ENCODE peak calls at places on chromosomes 12 and 14, in seven cellular contexts. M is suprapubic skin, P is endodermal cell, U is testis, F is keratinocyte, A is left ventricle myocardium inferior, X is lower lobe of right lung. R is an unnamed sample.

GRCh38 chr12:51891843-51892242 is 3.9 kb downstream of the ANKRD33 start:
- DNase-seq in M (no peak), P (no peak), U (no peak), F (no peak), A (no peak), X (no peak), R (no peak)

GRCh38 chr14:52882824-52883223 is 68.0 kb downstream of the FERMT2 start:
- DNase-seq in M (no peak), P (no peak), U (no peak), F (no peak), A (no peak), X (no peak), R (no peak)

GRCh38 chr14:61549425-61549824 is 145.9 kb upstream of the HIF1A start:
- DNase-seq in M (no peak), P (no peak), U (no peak), F (no peak), A (no peak), X (no peak), R (no peak)

GRCh38 chr12:84376320-84376719 is 536.3 kb downstream of the SLC6A15 start:
- DNase-seq in M (no peak), P (no peak), U (no peak), F (no peak), A (no peak), X (no peak), R (no peak)

GRCh38 chr12:83827193-83827592 is 1085.4 kb downstream of the SLC6A15 start:
- DNase-seq in M (no peak), P (no peak), U (no peak), F (no peak), A (no peak), X (no peak), R (no peak)

GRCh38 chr12:52007158-52007921 is 594 bp downstream of the TAMALIN start:
- DNase-seq in M (no peak), P (peak; percentile 79), U (no peak), F (no peak), A (peak; percentile 60), X (peak; percentile 70), R (no peak)

GRCh38 chr12:106682594-106683234 is 91.8 kb upstream of the RIC8B start:
- DNase-seq in M (no peak), P (peak; percentile 38), U (no peak), F (no peak), A (no peak), X (no peak), R (no peak)

GRCh38 chr14:22658951-22659350 is 14.8 kb upstream of the OR6J1 start:
- DNase-seq in M (no peak), P (no peak), U (no peak), F (no peak), A (no peak), X (no peak), R (no peak)

GRCh38 chr14:25007832-25008231 is 42.1 kb downstream of the STXBP6 start:
- DNase-seq in M (no peak), P (no peak), U (peak; percentile 16), F (no peak), A (no peak), X (no peak), R (no peak)

GRCh38 chr12:51329742-51330141 is 5.8 kb upstream of the BIN2 start:
- DNase-seq in M (no peak), P (no peak), U (no peak), F (no peak), A (no peak), X (no peak), R (no peak)

GRCh38 chr14:25055005-25055404 is 5.1 kb upstream of the STXBP6 start:
- DNase-seq in M (no peak), P (no peak), U (no peak), F (no peak), A (no peak), X (no peak), R (no peak)

GRCh38 chr14:61538464-61539022 is 156.8 kb upstream of the HIF1A start:
- DNase-seq in M (no peak), P (no peak), U (no peak), F (no peak), A (no peak), X (no peak), R (no peak)

GRCh38 chr14:99686557-99687283 is 2.6 kb downstream of the CYP46A1 start:
- DNase-seq in M (peak; percentile 34), P (peak; percentile 18), U (peak; percentile 8), F (no peak), A (no peak), X (no peak), R (no peak)

GRCh38 chr12:132176358-132176919 is 32.2 kb downstream of the NOC4L start:
- DNase-seq in M (no peak), P (no peak), U (no peak), F (no peak), A (no peak), X (no peak), R (no peak)

GRCh38 chr12:64171715-64172114 is 50.4 kb downstream of the KICS2 start:
- DNase-seq in M (no peak), P (no peak), U (no peak), F (peak; percentile 80), A (no peak), X (no peak), R (no peak)

GRCh38 chr14:23559010-23559920 is 3.2 kb downstream of the THTPA start:
- DNase-seq in M (no peak), P (peak; percentile 90), U (peak; percentile 63), F (no peak), A (peak; percentile 54), X (peak; percentile 74), R (peak; percentile 69)

GRCh38 chr14:74579447-74580274 is 32.4 kb downstream of the LTBP2 start:
- DNase-seq in M (no peak), P (no peak), U (no peak), F (peak; percentile 95), A (no peak), X (no peak), R (peak; percentile 87)

DNA sequence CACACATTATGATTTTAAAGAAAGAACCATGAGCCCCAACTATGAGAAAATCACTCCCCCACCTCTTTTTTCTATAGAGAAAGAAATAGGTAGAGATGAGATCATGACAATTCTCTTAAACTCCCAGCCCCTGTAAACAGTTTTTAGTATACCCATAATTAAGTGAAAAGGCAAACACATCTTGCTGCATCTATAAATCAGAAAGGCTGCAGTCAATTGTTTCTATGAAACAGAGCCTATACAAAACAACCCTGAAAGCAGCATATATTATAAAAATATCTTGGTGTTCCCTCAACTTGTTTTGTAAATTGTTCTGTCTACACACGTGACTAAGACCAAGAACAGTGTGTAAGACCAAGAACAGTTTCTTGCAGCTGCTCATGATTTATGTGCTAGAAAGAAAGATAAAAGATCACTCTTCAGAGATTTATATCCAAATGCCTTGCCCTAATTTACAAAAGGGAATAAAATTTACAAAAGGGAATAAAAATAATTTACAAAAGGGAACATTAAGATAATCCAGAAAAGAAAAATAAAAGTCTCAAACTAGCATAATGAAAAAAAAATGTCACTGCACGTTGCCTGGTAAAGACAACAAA is 4.8 kb downstream of the KITLG start:
- DNase-seq in M (no peak), P (no peak), U (no peak), F (no peak), A (no peak), X (no peak), R (no peak)
- H3K4me1 ChIP-seq in M (peaks cover 81% of the 10 kb centered on the region), P (peaks cover 5% of the 10 kb centered on the region), U (peaks cover 21% of the 10 kb centered on the region), F (peaks cover 56% of the 10 kb centered on the region), A (peaks cover 91% of the 10 kb centered on the region), X (peaks cover 45% of the 10 kb centered on the region), R (peaks cover 12% of the 10 kb centered on the region)

GRCh38 chr14:103279129-103280025 is 54.7 kb upstream of the EIF5 start:
- DNase-seq in M (no peak), P (peak; percentile 82), U (peak; percentile 46), F (no peak), A (no peak), X (no peak), R (no peak)

GRCh38 chr14:103282932-103283331 is 51.1 kb upstream of the EIF5 start:
- DNase-seq in M (no peak), P (no peak), U (no peak), F (no peak), A (no peak), X (no peak), R (no peak)

GRCh38 chr14:103280278-103280917 is 53.6 kb upstream of the EIF5 start:
- DNase-seq in M (no peak), P (no peak), U (no peak), F (no peak), A (no peak), X (no peak), R (no peak)

GRCh38 chr14:103283916-103284315 is 50.1 kb upstream of the EIF5 start:
- DNase-seq in M (no peak), P (no peak), U (no peak), F (no peak), A (no peak), X (no peak), R (no peak)

GRCh38 chr14:103281496-103282231 is 52.4 kb upstream of the EIF5 start:
- DNase-seq in M (no peak), P (peak; percentile 83), U (peak; percentile 84), F (no peak), A (no peak), X (no peak), R (peak; percentile 68)
- TF ChIP-seq CTCF in M (peak; percentile 17), P (peak; percentile 75), U (peak; percentile 47), F (peak; percentile 29), A (peak; percentile 50), X (peak; percentile 24), R (peak; percentile 58)

DNA sequence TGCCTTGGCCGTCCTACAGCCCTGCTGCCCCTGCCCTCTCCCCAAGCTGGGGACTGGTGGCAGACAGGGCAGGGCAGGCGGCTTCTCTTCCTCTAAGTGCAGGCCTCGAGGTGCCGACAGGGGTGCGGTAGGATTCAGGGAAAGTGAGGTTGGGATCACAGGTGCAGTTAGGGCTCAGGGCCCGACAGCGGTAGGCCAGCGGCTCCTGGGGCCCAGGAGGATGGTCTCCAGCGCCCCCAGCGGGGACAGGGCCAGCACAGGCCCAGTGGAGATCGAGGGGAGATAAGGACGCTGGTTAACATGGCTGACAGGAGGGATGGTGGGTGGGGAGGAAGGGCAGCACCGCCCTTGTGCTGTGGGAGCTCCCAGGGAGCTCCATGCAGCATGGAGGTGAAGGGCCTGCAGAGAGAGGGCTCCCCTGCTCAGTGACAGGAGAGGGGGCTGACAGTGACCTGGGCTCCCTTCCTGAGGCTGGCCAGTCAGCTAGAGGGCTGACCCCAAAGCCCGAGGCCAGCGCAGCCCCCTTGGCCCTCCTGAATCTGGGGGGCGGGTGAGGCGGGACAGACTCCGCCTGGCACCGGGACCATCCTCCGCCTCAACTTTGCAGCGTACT is 860 bp upstream of the CRIP1 start:
- DNase-seq in M (no peak), P (peak; percentile 93), U (no peak), F (no peak), A (peak; percentile 46), X (no peak), R (peak; percentile 21)
- H3K4me1 ChIP-seq in M (peaks cover 96% of the 10 kb centered on the region), P (peaks cover 9% of the 10 kb centered on the region), U (peaks cover 43% of the 10 kb centered on the region), F (peaks cover 38% of the 10 kb centered on the region), A (peaks cover 95% of the 10 kb centered on the region), X (peaks cover 91% of the 10 kb centered on the region), R (peaks cover 63% of the 10 kb centered on the region)

GRCh38 chr12:53214221-53214620 is 7.2 kb upstream of the ITGB7 start:
- DNase-seq in M (no peak), P (peak; percentile 69), U (no peak), F (no peak), A (no peak), X (no peak), R (no peak)

GRCh38 chr12:53210843-53211242 is 3.8 kb upstream of the ITGB7 start:
- DNase-seq in M (no peak), P (no peak), U (no peak), F (no peak), A (no peak), X (no peak), R (no peak)

GRCh38 chr12:53213348-53213747 is 6.3 kb upstream of the ITGB7 start:
- DNase-seq in M (peak; percentile 93), P (peak; percentile 98), U (peak; percentile 89), F (no peak), A (peak; percentile 87), X (peak; percentile 90), R (peak; percentile 83)

GRCh38 chr12:53212931-53213330 is 5.9 kb upstream of the ITGB7 start:
- DNase-seq in M (no peak), P (no peak), U (no peak), F (no peak), A (no peak), X (no peak), R (no peak)

GRCh38 chr12:53211476-53212381 is 4.7 kb upstream of the ITGB7 start:
- DNase-seq in M (no peak), P (peak; percentile 89), U (no peak), F (no peak), A (no peak), X (no peak), R (no peak)
- TF ChIP-seq CTCF in M (no peak), P (peak; percentile 89), U (peak; percentile 21), F (no peak), A (peak; percentile 39), X (peak; percentile 15), R (peak; percentile 33)

R was measured in cardiac muscle cell.